ENCODE peak calls at places on chromosome 17, in eight cellular contexts. X is AG10803, V is colonic mucosa, K is left ventricle myocardium inferior, Y is pancreas, C is gastrocnemius medialis, W is PC-3, M is fibroblast of villous mesenchyme. S is an unnamed sample.

GRCh38 chr17:74354123-74354522 is 7.5 kb downstream of the BTBD17 start:
- DNase-seq in X (no peak), V (peak), K (peak), Y (no peak), C (no peak), W (peak), M (no peak), S (peak)

GRCh38 chr17:56029980-56030624 is 123.2 kb upstream of the ANKFN1 start:
- DNase-seq in X (no peak), V (no peak), K (no peak), Y (no peak), C (no peak), W (no peak), M (no peak), S (no peak)

GRCh38 chr17:74061758-74062157 is 141.7 kb upstream of the RPL38 start:
- DNase-seq in X (no peak), V (no peak), K (no peak), Y (no peak), C (no peak), W (no peak), M (no peak), S (no peak)

GRCh38 chr17:16439867-16440351 is 24.5 kb downstream of the TRPV2 start:
- DNase-seq in X (no peak), V (no peak), K (no peak), Y (no peak), C (no peak), W (peak), M (peak), S (no peak)

GRCh38 chr17:45794840-45795239 is 10.7 kb downstream of the CRHR1 start:
- DNase-seq in X (no peak), V (no peak), K (no peak), Y (no peak), C (no peak), W (peak), M (no peak), S (no peak)

GRCh38 chr17:58284613-58285421 is 4.1 kb upstream of the MPO start:
- DNase-seq in X (no peak), V (no peak), K (no peak), Y (no peak), C (no peak), W (no peak), M (no peak), S (no peak)

GRCh38 chr17:21392257-21392656 is 16.1 kb downstream of the KCNJ12 start:
- DNase-seq in X (no peak), V (no peak), K (no peak), Y (no peak), C (no peak), W (no peak), M (no peak), S (no peak)

GRCh38 chr17:61488878-61489718 is 36.9 kb downstream of the TBX4 start:
- DNase-seq in X (no peak), V (peak), K (no peak), Y (peak), C (no peak), W (no peak), M (no peak), S (no peak)

GRCh38 chr17:36727577-36727976 is 126.2 kb downstream of the MRM1 start:
- DNase-seq in X (no peak), V (no peak), K (no peak), Y (no peak), C (no peak), W (no peak), M (no peak), S (no peak)

GRCh38 chr17:48023408-48024148 is 14.0 kb downstream of the COPZ2 start:
- DNase-seq in X (peak), V (peak), K (peak), Y (peak), C (peak), W (peak), M (no peak), S (peak)

GRCh38 chr17:75676461-75676860 is 9.3 kb downstream of the SAP30BP start:
- DNase-seq in X (no peak), V (no peak), K (no peak), Y (no peak), C (no peak), W (no peak), M (no peak), S (no peak)

GRCh38 chr17:75683467-75684041 is 16.4 kb downstream of the SAP30BP start:
- DNase-seq in X (peak), V (no peak), K (no peak), Y (no peak), C (no peak), W (peak), M (peak), S (no peak)

GRCh38 chr17:75680431-75680830 is 13.3 kb downstream of the SAP30BP start:
- DNase-seq in X (no peak), V (no peak), K (no peak), Y (no peak), C (no peak), W (no peak), M (no peak), S (no peak)

GRCh38 chr17:75681289-75681688 is 14.2 kb downstream of the SAP30BP start:
- DNase-seq in X (peak), V (no peak), K (no peak), Y (no peak), C (no peak), W (peak), M (peak), S (no peak)

GRCh38 chr17:75679706-75680201 is 12.6 kb downstream of the SAP30BP start:
- DNase-seq in X (peak), V (peak), K (no peak), Y (no peak), C (no peak), W (peak), M (peak), S (no peak)
- TF ChIP-seq CTCF in X (peak), V (no peak), K (peak), Y (no peak), C (peak), W (peak), M (peak), S (no peak)

GRCh38 chr17:80035937-80036714 is at the start of gene CCDC40:
- DNase-seq in X (peak), V (peak), K (peak), Y (peak), C (peak), W (peak), M (peak), S (peak)
- TF ChIP-seq CTCF in X (peak), V (no peak), K (no peak), Y (no peak), C (no peak), W (no peak), M (no peak), S (no peak)

DNA sequence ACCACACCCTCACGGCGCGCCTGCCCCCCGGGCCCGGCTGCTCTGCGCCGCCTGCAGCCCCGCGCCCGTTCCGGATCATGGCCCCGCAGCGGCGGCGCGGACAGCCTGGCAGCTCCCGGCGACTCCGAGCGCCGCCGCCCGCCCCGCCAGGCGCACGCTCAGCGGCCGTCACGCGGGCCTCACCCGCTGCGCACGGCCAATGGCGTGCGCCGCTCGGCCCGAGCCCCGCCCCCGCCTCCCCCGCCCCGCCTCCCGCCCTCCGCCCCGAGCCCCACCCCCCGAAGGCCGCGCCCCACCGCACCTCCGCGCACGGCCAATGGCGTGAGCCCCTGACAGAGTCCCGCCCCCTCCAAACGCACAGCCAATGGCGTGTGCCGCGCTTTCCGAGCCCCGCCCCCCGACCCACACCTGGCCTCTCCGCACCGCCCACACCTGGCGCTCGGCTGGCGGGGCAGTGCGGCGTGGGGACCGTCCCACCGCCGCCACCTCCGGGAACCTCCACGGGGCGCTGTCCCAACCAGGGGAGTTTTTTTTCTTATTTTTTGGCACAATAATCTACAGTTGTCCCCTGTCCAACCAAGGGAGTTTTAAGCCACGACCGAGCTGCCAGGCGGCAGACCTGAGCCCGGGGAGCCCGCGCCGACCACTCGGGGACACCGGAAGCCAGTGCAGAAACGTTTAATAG is at the start of gene PCYT2:
- DNase-seq in X (peak), V (peak), K (peak), Y (peak), C (peak), W (peak), M (peak), S (peak)
- TF ChIP-seq CTCF in X (no peak), V (peak), K (peak), Y (peak), C (no peak), W (peak), M (no peak), S (no peak)

GRCh38 chr17:77330602-77331081 is 189.9 kb downstream of the SEC14L1 start:
- DNase-seq in X (no peak), V (peak), K (no peak), Y (no peak), C (no peak), W (no peak), M (no peak), S (no peak)

GRCh38 chr17:77331161-77331864 is 190.5 kb downstream of the SEC14L1 start:
- DNase-seq in X (peak), V (peak), K (peak), Y (peak), C (peak), W (peak), M (peak), S (peak)

GRCh38 chr17:77329741-77330531 is 189.2 kb downstream of the SEC14L1 start:
- DNase-seq in X (no peak), V (peak), K (no peak), Y (no peak), C (no peak), W (no peak), M (no peak), S (no peak)

GRCh38 chr17:77332034-77332971 is 191.5 kb downstream of the SEC14L1 start:
- DNase-seq in X (no peak), V (peak), K (no peak), Y (no peak), C (no peak), W (peak), M (peak), S (no peak)

DNA sequence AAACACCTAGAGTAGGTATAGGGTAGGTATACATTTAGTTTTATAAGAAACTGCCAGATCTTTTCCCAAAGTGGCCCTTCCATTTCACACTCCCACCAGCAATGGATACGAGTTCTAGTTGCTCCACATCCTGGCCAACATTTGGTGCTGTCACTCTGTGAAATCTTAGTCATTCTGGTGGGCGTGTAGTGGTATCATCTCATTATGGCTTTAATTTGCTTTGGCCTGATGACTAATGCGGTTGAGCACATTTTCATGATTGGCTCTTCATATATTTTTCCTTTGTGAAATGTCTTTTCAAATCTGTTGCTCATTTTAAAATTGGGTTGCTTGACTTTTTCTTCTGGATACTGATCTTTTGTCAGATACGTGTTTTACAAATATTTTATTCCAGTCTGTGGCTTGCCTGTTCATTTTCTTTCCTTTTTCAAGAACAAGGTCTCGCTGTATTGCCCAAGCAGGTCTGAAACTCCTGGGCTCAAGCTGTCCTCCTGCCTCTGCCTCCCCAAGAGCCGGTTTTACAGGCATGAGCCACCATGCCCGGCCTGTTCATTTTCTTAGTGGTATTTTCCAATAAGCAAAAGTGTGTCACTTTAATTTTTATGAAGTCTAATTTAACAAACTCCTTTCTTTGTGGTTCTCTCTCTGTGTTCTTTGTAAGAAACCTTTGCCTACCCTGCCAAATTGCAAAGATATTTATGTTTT is 192.4 kb downstream of the SEC14L1 start:
- DNase-seq in X (peak), V (peak), K (no peak), Y (no peak), C (no peak), W (peak), M (peak), S (no peak)
- TF ChIP-seq CTCF in X (no peak), V (no peak), K (no peak), Y (no peak), C (no peak), W (no peak), M (no peak), S (no peak)